ENCODE peak calls at places on chromosome 9, in six cellular contexts. K is A549, M is K562, C is HepG2, P is endothelial cell of umbilical vein, I is GM12878. N is an unnamed sample.

GRCh38 chr9:134192951-134193731 is 28.8 kb upstream of the RNU6ATAC start:
- DNase-seq in I (no peak), M (no peak), C (no peak), K (no peak), P (no peak), N (peak; percentile 97)

GRCh38 chr9:135718616-135719015 is 16.6 kb downstream of the KCNT1 start:
- DNase-seq in M (no peak), I (no peak), P (peak; percentile 56), C (peak; percentile 40), K (peak; percentile 35), N (peak; percentile 77)

GRCh38 chr9:91359734-91360470 is 1.8 kb downstream of the AUH start:
- DNase-seq in K (no peak), M (no peak), I (no peak), P (no peak), C (no peak), N (no peak)

GRCh38 chr9:134695144-134695543 is 53.5 kb downstream of the COL5A1 start:
- DNase-seq in P (no peak), M (no peak), I (no peak), C (no peak), K (no peak), N (no peak)

GRCh38 chr9:92633879-92634278 is 36.1 kb downstream of the IPPK start:
- DNase-seq in K (no peak), I (no peak), M (no peak), P (no peak), C (no peak), N (no peak)

GRCh38 chr9:135267410-135267809 is 179.9 kb downstream of the OLFM1 start:
- DNase-seq in K (no peak), M (no peak), C (peak; percentile 21), I (no peak), P (no peak), N (no peak)

GRCh38 chr9:117306032-117306431 is 108.8 kb downstream of the ASTN2 start:
- DNase-seq in P (no peak), I (no peak), M (no peak), K (no peak), C (no peak), N (no peak)

GRCh38 chr9:33818167-33818831 is 1.3 kb downstream of the UBE2R2 start:
- DNase-seq in C (peak; percentile 47), K (no peak), M (no peak), P (no peak), I (no peak), N (peak; percentile 46)

GRCh38 chr9:12775373-12775962 is 648 bp downstream of the LURAP1L start:
- DNase-seq in K (no peak), I (no peak), C (no peak), M (peak; percentile 3), P (no peak), N (no peak)

GRCh38 chr9:113711251-113711650 is 164.9 kb upstream of the ZNF618 start:
- DNase-seq in K (no peak), C (no peak), P (no peak), I (no peak), M (no peak), N (no peak)

GRCh38 chr9:113712053-113712452 is 164.1 kb upstream of the ZNF618 start:
- DNase-seq in P (peak; percentile 29), C (no peak), K (no peak), I (no peak), M (no peak), N (no peak)

GRCh38 chr9:113719919-113720318 is 156.2 kb upstream of the ZNF618 start:
- DNase-seq in I (no peak), P (no peak), C (no peak), M (no peak), K (no peak), N (no peak)

GRCh38 chr9:113709721-113710120 is 166.4 kb upstream of the ZNF618 start:
- DNase-seq in M (no peak), C (no peak), I (no peak), K (no peak), P (no peak), N (no peak)

GRCh38 chr9:113715086-113715485 is 161.0 kb upstream of the ZNF618 start:
- DNase-seq in M (no peak), P (no peak), K (no peak), I (no peak), C (no peak), N (no peak)
- TF ChIP-seq MYC in M (no peak), P (no peak), K (no peak), I (no peak), C (no peak), N (no peak)

DNA sequence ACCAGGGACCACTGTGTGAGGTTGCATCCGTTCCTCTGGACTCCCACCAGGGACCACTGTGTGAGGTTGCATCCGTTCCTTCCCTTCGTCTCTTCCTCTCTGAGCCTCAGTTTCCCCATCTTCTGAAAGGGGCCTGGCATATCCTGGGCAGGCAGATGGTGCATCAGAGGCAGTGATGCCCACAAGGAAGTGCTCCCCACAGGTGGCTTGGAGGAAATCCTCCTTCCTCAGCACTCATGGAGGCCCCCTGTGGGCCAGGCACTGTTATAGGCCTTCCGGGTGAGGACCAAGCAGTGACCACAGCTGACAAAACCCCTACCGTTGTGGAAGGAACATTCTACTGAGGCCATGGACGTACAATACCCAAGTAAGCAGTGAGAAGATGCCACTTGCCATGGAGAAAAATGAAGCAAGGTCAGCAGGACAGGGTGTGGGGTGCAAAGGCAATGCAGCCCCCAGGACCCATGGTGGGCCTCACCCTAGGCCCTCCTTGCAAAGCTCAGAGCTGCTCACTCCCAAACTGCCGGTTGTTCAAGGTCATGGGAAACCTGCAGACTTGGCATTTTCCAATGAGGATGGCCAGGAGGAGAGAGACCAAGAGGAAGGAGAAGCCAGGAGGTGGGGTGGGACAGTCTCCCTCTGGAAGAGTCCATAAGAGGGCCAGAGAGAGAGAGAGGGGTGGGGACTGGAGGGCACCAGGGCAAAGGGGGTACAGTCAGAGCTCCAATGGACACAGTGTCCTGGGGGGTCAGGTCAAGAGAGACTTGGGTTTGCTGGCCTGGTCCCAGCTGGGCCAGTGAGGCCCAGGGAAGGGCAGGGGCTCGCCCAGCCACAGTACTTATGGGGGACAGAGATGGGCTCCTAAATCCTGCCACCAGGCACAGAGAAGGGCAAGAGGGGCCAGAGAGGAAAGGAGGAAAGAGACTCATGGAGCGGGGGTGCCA is 51.1 kb downstream of the C9orf50 start:
- DNase-seq in M (peak; percentile 55), P (peak; percentile 30), I (no peak), K (peak; percentile 70), C (peak; percentile 56), N (peak; percentile 39)
- TF ChIP-seq MAX in M (no peak), P (no peak), I (no peak), K (peak; percentile 70), C (no peak), N (no peak)

GRCh38 chr9:14023285-14023684 is 290.7 kb downstream of the NFIB start:
- DNase-seq in K (no peak), I (no peak), P (no peak), M (no peak), C (no peak), N (no peak)

GRCh38 chr9:14025741-14026140 is 288.2 kb downstream of the NFIB start:
- DNase-seq in C (no peak), I (no peak), M (no peak), K (no peak), P (no peak), N (no peak)

GRCh38 chr9:14027114-14027812 is 286.7 kb downstream of the NFIB start:
- DNase-seq in I (no peak), P (peak; percentile 86), C (no peak), M (no peak), K (no peak), N (no peak)

GRCh38 chr9:14018061-14018460 is 295.9 kb downstream of the NFIB start:
- DNase-seq in M (no peak), K (no peak), C (no peak), P (peak; percentile 78), I (no peak), N (no peak)

DNA sequence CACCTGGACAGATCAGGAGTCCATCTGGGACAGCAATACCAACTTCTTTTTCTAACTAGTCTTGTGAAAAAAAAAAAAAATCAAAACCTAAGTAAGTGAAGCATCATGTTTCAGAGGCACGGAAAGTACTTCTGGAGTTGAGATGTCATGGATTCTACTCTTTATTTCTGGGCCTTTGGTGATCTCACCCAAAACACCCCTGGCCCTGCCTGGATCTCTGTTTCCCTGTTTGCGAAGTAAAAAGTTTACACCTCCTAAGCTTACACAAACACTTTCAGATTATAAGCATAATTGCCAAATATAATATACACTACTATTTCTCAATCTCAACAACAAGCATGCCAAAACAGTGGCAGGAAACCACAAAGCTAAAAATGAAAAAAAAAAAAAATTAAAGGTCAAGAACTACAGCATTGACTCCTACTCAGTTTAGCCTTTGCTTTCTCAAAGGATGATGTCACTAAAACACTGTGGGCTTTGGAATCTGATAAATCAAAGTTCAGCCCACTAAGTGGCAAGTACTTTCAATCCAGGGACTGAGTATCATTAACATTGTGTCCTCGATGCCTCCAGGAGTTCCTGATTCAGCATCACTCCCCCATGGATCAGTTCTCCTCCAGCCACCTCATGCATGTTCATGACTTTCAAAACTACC is 291.9 kb downstream of the NFIB start:
- DNase-seq in M (no peak), K (no peak), P (peak; percentile 32), C (no peak), I (no peak), N (no peak)
- TF ChIP-seq MYC in M (no peak), K (no peak), P (no peak), C (no peak), I (no peak), N (no peak)

GRCh38 chr9:109455861-109456260 is 42.2 kb downstream of the PTPN3 start:
- DNase-seq in K (no peak), M (no peak), I (no peak), C (no peak), P (no peak), N (no peak)

GRCh38 chr9:109459423-109459822 is 38.7 kb downstream of the PTPN3 start:
- DNase-seq in K (no peak), C (no peak), P (no peak), M (no peak), I (no peak), N (no peak)

GRCh38 chr9:109456811-109457210 is 41.3 kb downstream of the PTPN3 start:
- DNase-seq in P (no peak), I (no peak), C (no peak), M (no peak), K (no peak), N (no peak)

GRCh38 chr9:109460576-109460975 is 37.5 kb downstream of the PTPN3 start:
- DNase-seq in I (no peak), K (no peak), P (no peak), C (no peak), M (no peak), N (no peak)

GRCh38 chr9:109458453-109459211 is 39.5 kb downstream of the PTPN3 start:
- DNase-seq in I (no peak), K (no peak), C (no peak), P (no peak), M (no peak), N (no peak)
- TF ChIP-seq MAX in I (no peak), K (no peak), C (no peak), P (no peak), M (no peak), N (no peak)

GRCh38 chr9:102072061-102072764 is 333.8 kb upstream of the GRIN3A start:
- DNase-seq in K (no peak), M (no peak), C (no peak), P (no peak), I (no peak), N (no peak)

GRCh38 chr9:102069969-102070368 is 331.5 kb upstream of the GRIN3A start:
- DNase-seq in I (no peak), C (no peak), K (no peak), M (no peak), P (no peak), N (no peak)
- TF ChIP-seq MYC in I (no peak), C (no peak), K (no peak), M (no peak), P (no peak), N (no peak)

GRCh38 chr9:136926749-136927148 is 17.8 kb downstream of the FBXW5 start:
- DNase-seq in C (no peak), K (no peak), I (no peak), M (no peak), P (no peak), N (no peak)
- TF ChIP-seq MAX in C (no peak), K (no peak), I (no peak), M (no peak), P (no peak), N (no peak)